ENCODE peak calls at places on chromosomes 2 and 18, in four cellular contexts. One of them, this sample, is unnamed.

GRCh38 chr2:10332402-10333246 is 29.9 kb downstream of the HPCAL1 start:
- DNase-seq in IMR-90: no peak
- DNase-seq in adrenal gland: no peak
- DNase-seq in ovary: no peak
- DNase-seq in this sample: no peak

GRCh38 chr18:830315-830901 is 18.4 kb upstream of the YES1 start:
- DNase-seq in IMR-90: peak
- DNase-seq in adrenal gland: peak
- DNase-seq in ovary: no peak
- DNase-seq in this sample: peak

GRCh38 chr2:240464514-240465241 is 29.2 kb downstream of the GPC1 start:
- DNase-seq in IMR-90: no peak
- DNase-seq in adrenal gland: peak
- DNase-seq in ovary: peak
- DNase-seq in this sample: no peak

GRCh38 chr2:8478133-8478793 is 203.6 kb upstream of the ID2 start:
- DNase-seq in IMR-90: no peak
- DNase-seq in adrenal gland: no peak
- DNase-seq in ovary: no peak
- DNase-seq in this sample: no peak

GRCh38 chr2:75041791-75042231 is 83.4 kb downstream of the POLE4 start:
- DNase-seq in IMR-90: peak
- DNase-seq in adrenal gland: no peak
- DNase-seq in ovary: no peak
- DNase-seq in this sample: no peak

GRCh38 chr18:12398625-12399024 is 9.1 kb upstream of the PRELID3A start:
- DNase-seq in IMR-90: no peak
- DNase-seq in adrenal gland: no peak
- DNase-seq in ovary: no peak
- DNase-seq in this sample: no peak

GRCh38 chr2:181626671-181627070 is 30.2 kb downstream of the CERKL start:
- DNase-seq in IMR-90: no peak
- DNase-seq in adrenal gland: no peak
- DNase-seq in ovary: no peak
- DNase-seq in this sample: no peak

GRCh38 chr18:13164406-13164805 is 54.2 kb upstream of the LDLRAD4 start:
- DNase-seq in IMR-90: no peak
- DNase-seq in adrenal gland: no peak
- DNase-seq in ovary: no peak
- DNase-seq in this sample: no peak

GRCh38 chr2:30979822-30980245 is 158.4 kb downstream of the GALNT14 start:
- DNase-seq in IMR-90: peak
- DNase-seq in adrenal gland: peak
- DNase-seq in ovary: peak
- DNase-seq in this sample: no peak

GRCh38 chr2:236806133-236806532 is 236.5 kb downstream of the ACKR3 start:
- DNase-seq in IMR-90: no peak
- DNase-seq in adrenal gland: no peak
- DNase-seq in ovary: no peak
- DNase-seq in this sample: no peak

GRCh38 chr2:237859533-237860272 is at the start of gene RAMP1:
- DNase-seq in IMR-90: peak
- DNase-seq in adrenal gland: no peak
- DNase-seq in ovary: peak
- DNase-seq in this sample: no peak

GRCh38 chr18:31065036-31065773 is 22.7 kb upstream of the DSC3 start:
- DNase-seq in IMR-90: no peak
- DNase-seq in adrenal gland: no peak
- DNase-seq in ovary: no peak
- DNase-seq in this sample: no peak

GRCh38 chr2:121907905-121908304 is 152.5 kb downstream of the TSN start:
- DNase-seq in IMR-90: no peak
- DNase-seq in adrenal gland: no peak
- DNase-seq in ovary: no peak
- DNase-seq in this sample: peak

GRCh38 chr2:170969872-170970271 is 40.8 kb downstream of the GORASP2 start:
- DNase-seq in IMR-90: no peak
- DNase-seq in adrenal gland: no peak
- DNase-seq in ovary: no peak
- DNase-seq in this sample: no peak

GRCh38 chr2:204470178-204470620 is 75.1 kb upstream of the PARD3B start:
- DNase-seq in IMR-90: peak
- DNase-seq in adrenal gland: no peak
- DNase-seq in ovary: no peak
- DNase-seq in this sample: no peak

GRCh38 chr18:54183390-54183789 is 41.1 kb downstream of the MBD2 start:
- DNase-seq in IMR-90: no peak
- DNase-seq in adrenal gland: no peak
- DNase-seq in ovary: no peak
- DNase-seq in this sample: no peak

GRCh38 chr2:175309799-175310198 is 128.3 kb upstream of the ATP5MC3 start:
- DNase-seq in IMR-90: peak
- DNase-seq in adrenal gland: peak
- DNase-seq in ovary: no peak
- DNase-seq in this sample: peak

GRCh38 chr2:172427990-172428840 is 829 bp downstream of the ITGA6 start:
- DNase-seq in IMR-90: no peak
- DNase-seq in adrenal gland: no peak
- DNase-seq in ovary: peak
- DNase-seq in this sample: peak

GRCh38 chr2:154814856-154815255 is 116.4 kb downstream of the KCNJ3 start:
- DNase-seq in IMR-90: no peak
- DNase-seq in adrenal gland: no peak
- DNase-seq in ovary: no peak
- DNase-seq in this sample: no peak

GRCh38 chr2:197261808-197262226 is 48.8 kb downstream of the ANKRD44 start:
- DNase-seq in IMR-90: peak
- DNase-seq in adrenal gland: no peak
- DNase-seq in ovary: no peak
- DNase-seq in this sample: peak

GRCh38 chr2:216956820-216957493 is 97.1 kb upstream of the TNP1 start:
- DNase-seq in IMR-90: peak
- DNase-seq in adrenal gland: no peak
- DNase-seq in ovary: no peak
- DNase-seq in this sample: no peak

GRCh38 chr18:67410671-67411070 is 105.8 kb downstream of the DSEL start:
- DNase-seq in IMR-90: peak
- DNase-seq in adrenal gland: no peak
- DNase-seq in ovary: no peak
- DNase-seq in this sample: no peak

GRCh38 chr2:148876190-148876588 is 1.2 kb downstream of the KIF5C start:
- DNase-seq in IMR-90: no peak
- DNase-seq in adrenal gland: no peak
- DNase-seq in ovary: peak
- DNase-seq in this sample: no peak

GRCh38 chr2:118697771-118698170 is 149.7 kb downstream of the EN1 start:
- DNase-seq in IMR-90: no peak
- DNase-seq in adrenal gland: no peak
- DNase-seq in ovary: no peak
- DNase-seq in this sample: no peak

GRCh38 chr2:824954-825353 is 125.7 kb upstream of the SNTG2 start:
- DNase-seq in IMR-90: no peak
- DNase-seq in adrenal gland: no peak
- DNase-seq in ovary: no peak
- DNase-seq in this sample: no peak

GRCh38 chr18:11387880-11388279 is 221.5 kb upstream of the SLC35G4 start:
- DNase-seq in IMR-90: peak
- DNase-seq in adrenal gland: peak
- DNase-seq in ovary: no peak
- DNase-seq in this sample: peak

GRCh38 chr2:88835726-88836125 is 144.3 kb downstream of the RPIA start:
- DNase-seq in IMR-90: no peak
- DNase-seq in adrenal gland: no peak
- DNase-seq in ovary: no peak
- DNase-seq in this sample: no peak

GRCh38 chr2:127118467-127118866 is 11.5 kb upstream of the BIN1 start:
- DNase-seq in IMR-90: no peak
- DNase-seq in adrenal gland: no peak
- DNase-seq in ovary: no peak
- DNase-seq in this sample: no peak

GRCh38 chr2:109694190-109694589 is 80.0 kb downstream of the SOWAHC start:
- DNase-seq in IMR-90: no peak
- DNase-seq in adrenal gland: no peak
- DNase-seq in ovary: no peak
- DNase-seq in this sample: no peak

GRCh38 chr2:165594231-165594934 is 124.9 kb downstream of the CSRNP3 start:
- DNase-seq in IMR-90: no peak
- DNase-seq in adrenal gland: no peak
- DNase-seq in ovary: no peak
- DNase-seq in this sample: no peak

DNA sequence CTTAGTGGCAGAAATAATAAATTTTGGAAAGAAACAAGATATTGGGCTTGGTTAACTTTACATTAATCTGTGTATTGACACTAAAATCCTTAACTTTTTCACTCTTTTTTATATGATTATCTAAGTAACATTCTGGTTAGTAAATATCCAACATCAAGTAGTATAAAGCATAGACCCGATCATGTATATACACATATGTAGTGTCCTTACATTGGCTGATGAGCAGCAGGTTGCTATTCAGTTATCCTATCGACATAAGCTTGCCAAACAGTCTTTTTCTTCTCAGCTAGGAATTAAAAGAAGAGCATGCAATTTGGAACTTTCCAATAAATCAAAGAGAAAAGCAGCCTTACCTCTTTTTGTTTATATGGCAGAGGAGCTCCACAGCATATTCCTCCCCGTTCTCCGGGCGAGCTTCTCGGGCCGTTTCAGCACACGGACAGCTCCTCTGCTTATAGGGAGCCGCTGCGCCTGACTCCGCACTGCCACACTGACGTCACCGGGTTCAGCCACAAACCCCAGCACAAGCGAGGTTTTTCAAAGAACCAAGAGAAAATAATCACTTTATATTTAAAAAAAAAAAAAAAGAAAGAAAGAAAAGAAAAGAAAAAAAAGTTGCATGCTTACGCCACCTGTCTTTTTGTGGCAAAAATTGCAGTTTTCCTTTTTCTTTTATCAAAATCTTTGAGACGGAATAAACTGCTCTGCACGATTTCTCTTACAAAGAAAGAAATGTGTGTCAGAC is at the start of gene SCG2:
- DNase-seq in IMR-90: peak
- DNase-seq in adrenal gland: peak
- DNase-seq in ovary: peak
- DNase-seq in this sample: peak
- H3K4me3 ChIP-seq in IMR-90: no peak
- H3K4me3 ChIP-seq in adrenal gland: no peak
- H3K4me3 ChIP-seq in ovary: no peak
- H3K4me3 ChIP-seq in this sample: no peak

GRCh38 chr2:26757873-26758789 is 6.0 kb upstream of the SLC35F6 start:
- DNase-seq in IMR-90: peak
- DNase-seq in adrenal gland: peak
- DNase-seq in ovary: peak
- DNase-seq in this sample: peak
- TF ChIP-seq POLR2A in IMR-90: peak
- TF ChIP-seq POLR2A in adrenal gland: peak
- TF ChIP-seq POLR2A in ovary: no peak
- TF ChIP-seq POLR2A in this sample: no peak

GRCh38 chr2:97889156-97889555 is 106.6 kb downstream of the TMEM131 start:
- DNase-seq in IMR-90: no peak
- DNase-seq in adrenal gland: no peak
- DNase-seq in ovary: no peak
- DNase-seq in this sample: no peak

GRCh38 chr2:97885841-97886240 is 109.9 kb downstream of the TMEM131 start:
- DNase-seq in IMR-90: no peak
- DNase-seq in adrenal gland: no peak
- DNase-seq in ovary: no peak
- DNase-seq in this sample: no peak

GRCh38 chr2:97891611-97892010 is 104.1 kb downstream of the TMEM131 start:
- DNase-seq in IMR-90: no peak
- DNase-seq in adrenal gland: no peak
- DNase-seq in ovary: no peak
- DNase-seq in this sample: no peak
- H3K4me3 ChIP-seq in IMR-90: no peak
- H3K4me3 ChIP-seq in adrenal gland: no peak
- H3K4me3 ChIP-seq in ovary: no peak
- H3K4me3 ChIP-seq in this sample: no peak

GRCh38 chr2:55235724-55236538 is 3.4 kb downstream of the RPS27A start:
- DNase-seq in IMR-90: no peak
- DNase-seq in adrenal gland: no peak
- DNase-seq in ovary: no peak
- DNase-seq in this sample: no peak

GRCh38 chr2:55233658-55233940 is 1.1 kb downstream of the RPS27A start:
- DNase-seq in IMR-90: no peak
- DNase-seq in adrenal gland: no peak
- DNase-seq in ovary: peak
- DNase-seq in this sample: no peak

GRCh38 chr2:55232863-55233657 is 572 bp downstream of the RPS27A start:
- DNase-seq in IMR-90: peak
- DNase-seq in adrenal gland: peak
- DNase-seq in ovary: peak
- DNase-seq in this sample: peak

GRCh38 chr2:55239656-55240222 is 7.3 kb downstream of the RPS27A start:
- DNase-seq in IMR-90: no peak
- DNase-seq in adrenal gland: no peak
- DNase-seq in ovary: no peak
- DNase-seq in this sample: no peak

GRCh38 chr2:55236992-55237543 is 4.6 kb downstream of the RPS27A start:
- DNase-seq in IMR-90: no peak
- DNase-seq in adrenal gland: no peak
- DNase-seq in ovary: no peak
- DNase-seq in this sample: peak
- TF ChIP-seq POLR2A in IMR-90: no peak
- TF ChIP-seq POLR2A in adrenal gland: no peak
- TF ChIP-seq POLR2A in ovary: no peak
- TF ChIP-seq POLR2A in this sample: no peak

GRCh38 chr2:59249441-59250330 is 1008.6 kb upstream of the FANCL start:
- DNase-seq in IMR-90: no peak
- DNase-seq in adrenal gland: no peak
- DNase-seq in ovary: no peak
- DNase-seq in this sample: no peak
- H3K4me3 ChIP-seq in IMR-90: no peak
- H3K4me3 ChIP-seq in adrenal gland: no peak
- H3K4me3 ChIP-seq in ovary: no peak
- H3K4me3 ChIP-seq in this sample: no peak

This sample was measured in NB4.